ENCODE peak calls at places on chromosome 3, in six cellular contexts. D is A549, S is NB4, F is GM12878, E is HepG2, R is K562. L is an unnamed sample.

GRCh38 chr3:124498891-124499290 is 231.4 kb upstream of the UMPS start:
- DNase-seq in D (no peak), S (no peak), F (no peak), E (no peak), R (no peak), L (no peak)

GRCh38 chr3:51343918-51344687 is 41.0 kb upstream of the MANF start:
- DNase-seq in D (peak), S (no peak), F (no peak), E (peak), R (no peak), L (no peak)

GRCh38 chr3:195866686-195867511 is 41.5 kb downstream of the TNK2 start:
- DNase-seq in D (no peak), S (no peak), F (no peak), E (no peak), R (no peak), L (no peak)

GRCh38 chr3:69879051-69879450 is 120.5 kb upstream of the SAMMSON start:
- DNase-seq in D (no peak), S (no peak), F (no peak), E (no peak), R (no peak), L (no peak)

GRCh38 chr3:103851793-103852192 is 1417.0 kb downstream of the ZPLD1 start:
- DNase-seq in D (no peak), S (no peak), F (no peak), E (no peak), R (no peak), L (no peak)

GRCh38 chr3:141796436-141797166 is 33.4 kb downstream of the GRK7 start:
- DNase-seq in D (no peak), S (peak), F (peak), E (no peak), R (no peak), L (peak)

GRCh38 chr3:126607214-126607908 is 47.6 kb downstream of the TXNRD3 start:
- DNase-seq in D (no peak), S (peak), F (no peak), E (no peak), R (peak), L (peak)

GRCh38 chr3:9347887-9348286 is 15.0 kb upstream of the THUMPD3 start:
- DNase-seq in D (no peak), S (no peak), F (no peak), E (no peak), R (no peak), L (no peak)

GRCh38 chr3:47225310-47225906 is 57.2 kb downstream of the KIF9 start:
- DNase-seq in D (no peak), S (peak), F (peak), E (no peak), R (no peak), L (no peak)

GRCh38 chr3:24365168-24365567 is 129.5 kb downstream of the THRB start:
- DNase-seq in D (peak), S (peak), F (no peak), E (peak), R (no peak), L (peak)

GRCh38 chr3:40302784-40303183 is 6.7 kb upstream of the EIF1B start:
- DNase-seq in D (no peak), S (no peak), F (no peak), E (no peak), R (no peak), L (no peak)

GRCh38 chr3:123469323-123469995 is 20.6 kb upstream of the ADCY5 start:
- DNase-seq in D (no peak), S (no peak), F (no peak), E (no peak), R (no peak), L (no peak)

GRCh38 chr3:61645148-61645547 is 83.8 kb downstream of the PTPRG start:
- DNase-seq in D (peak), S (no peak), F (no peak), E (peak), R (no peak), L (no peak)

GRCh38 chr3:56119575-56120349 is 348.5 kb downstream of the ERC2 start:
- DNase-seq in D (no peak), S (peak), F (no peak), E (no peak), R (no peak), L (no peak)

GRCh38 chr3:15631426-15632211 is 30.1 kb downstream of the BTD start:
- DNase-seq in D (no peak), S (no peak), F (no peak), E (no peak), R (no peak), L (no peak)

GRCh38 chr3:62688050-62688449 is 187.2 kb downstream of the CADPS start:
- DNase-seq in D (no peak), S (no peak), F (no peak), E (no peak), R (no peak), L (no peak)

GRCh38 chr3:8110966-8111798 is 390.4 kb upstream of the LMCD1 start:
- DNase-seq in D (peak), S (peak), F (peak), E (peak), R (peak), L (peak)

GRCh38 chr3:71436337-71436736 is 147.2 kb downstream of the FOXP1 start:
- DNase-seq in D (no peak), S (no peak), F (no peak), E (no peak), R (no peak), L (no peak)

GRCh38 chr3:66261318-66261717 is 40.5 kb downstream of the SLC25A26 start:
- DNase-seq in D (no peak), S (no peak), F (no peak), E (no peak), R (no peak), L (no peak)

GRCh38 chr3:14245822-14246221 is 67.2 kb downstream of the LSM3 start:
- DNase-seq in D (no peak), S (no peak), F (no peak), E (no peak), R (no peak), L (no peak)

GRCh38 chr3:115918900-115919299 is 295.6 kb downstream of the GAP43 start:
- DNase-seq in D (no peak), S (no peak), F (no peak), E (no peak), R (no peak), L (no peak)

GRCh38 chr3:94069242-94069813 is 6.5 kb downstream of the NSUN3 start:
- DNase-seq in D (no peak), S (peak), F (no peak), E (peak), R (no peak), L (peak)

GRCh38 chr3:151924753-151925152 is 51.3 kb downstream of the SUCNR1 start:
- DNase-seq in D (no peak), S (no peak), F (no peak), E (no peak), R (no peak), L (no peak)

GRCh38 chr3:140942221-140943104 is 827 bp downstream of the SLC25A36 start:
- DNase-seq in D (peak), S (peak), F (no peak), E (peak), R (peak), L (peak)

GRCh38 chr3:8529738-8530525 is 28.3 kb downstream of the LMCD1 start:
- DNase-seq in D (peak), S (peak), F (no peak), E (no peak), R (no peak), L (peak)

GRCh38 chr3:177317247-177317646 is 120.0 kb upstream of the TBL1XR1 start:
- DNase-seq in D (no peak), S (no peak), F (no peak), E (no peak), R (no peak), L (no peak)

GRCh38 chr3:52196977-52197376 is 983 bp upstream of the ALAS1 start:
- DNase-seq in D (peak), S (no peak), F (no peak), E (no peak), R (no peak), L (no peak)

GRCh38 chr3:24373198-24373959 is 121.3 kb downstream of the THRB start:
- DNase-seq in D (no peak), S (no peak), F (no peak), E (peak), R (no peak), L (no peak)

GRCh38 chr3:4550957-4551754 is 58.0 kb downstream of the ITPR1 start:
- DNase-seq in D (no peak), S (no peak), F (no peak), E (no peak), R (no peak), L (no peak)

GRCh38 chr3:194956697-194957396 is 271.2 kb downstream of the FAM43A start:
- DNase-seq in D (no peak), S (no peak), F (no peak), E (no peak), R (no peak), L (no peak)

GRCh38 chr3:49020335-49021212 is 1.3 kb upstream of the NDUFAF3 start:
- DNase-seq in D (no peak), S (peak), F (no peak), E (no peak), R (peak), L (peak)
- TF ChIP-seq MAX in D (no peak), S (no peak), F (no peak), E (no peak), R (no peak), L (no peak)

GRCh38 chr3:166661621-166662020 is 718.5 kb downstream of the ZBBX start:
- DNase-seq in D (no peak), S (no peak), F (no peak), E (no peak), R (no peak), L (no peak)
- TF ChIP-seq POLR2A in D (no peak), S (no peak), F (no peak), E (no peak), R (no peak), L (no peak)

DNA sequence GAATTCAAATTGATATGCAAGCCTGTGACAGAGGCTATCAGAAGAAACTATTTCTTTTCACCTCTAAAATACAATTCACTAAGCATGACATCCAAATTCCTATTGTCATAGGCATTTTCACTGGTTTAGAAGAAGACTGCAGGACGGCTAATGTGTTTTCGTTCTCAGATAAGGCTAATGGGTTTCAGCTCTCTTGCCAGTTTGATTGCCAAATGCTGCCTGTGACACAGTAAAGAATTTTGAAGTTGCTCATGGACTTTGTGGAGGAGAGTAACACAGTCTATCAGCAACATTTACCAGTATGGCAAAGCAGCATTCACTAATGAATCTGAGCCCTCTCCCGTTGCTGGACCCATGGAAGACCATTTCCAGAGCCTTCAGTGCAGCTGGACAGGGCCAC is 948.1 kb downstream of the FHIT start:
- DNase-seq in D (no peak), S (no peak), F (no peak), E (no peak), R (no peak), L (no peak)
- TF ChIP-seq MYC in D (no peak), S (no peak), F (no peak), E (no peak), R (no peak), L (no peak)

DNA sequence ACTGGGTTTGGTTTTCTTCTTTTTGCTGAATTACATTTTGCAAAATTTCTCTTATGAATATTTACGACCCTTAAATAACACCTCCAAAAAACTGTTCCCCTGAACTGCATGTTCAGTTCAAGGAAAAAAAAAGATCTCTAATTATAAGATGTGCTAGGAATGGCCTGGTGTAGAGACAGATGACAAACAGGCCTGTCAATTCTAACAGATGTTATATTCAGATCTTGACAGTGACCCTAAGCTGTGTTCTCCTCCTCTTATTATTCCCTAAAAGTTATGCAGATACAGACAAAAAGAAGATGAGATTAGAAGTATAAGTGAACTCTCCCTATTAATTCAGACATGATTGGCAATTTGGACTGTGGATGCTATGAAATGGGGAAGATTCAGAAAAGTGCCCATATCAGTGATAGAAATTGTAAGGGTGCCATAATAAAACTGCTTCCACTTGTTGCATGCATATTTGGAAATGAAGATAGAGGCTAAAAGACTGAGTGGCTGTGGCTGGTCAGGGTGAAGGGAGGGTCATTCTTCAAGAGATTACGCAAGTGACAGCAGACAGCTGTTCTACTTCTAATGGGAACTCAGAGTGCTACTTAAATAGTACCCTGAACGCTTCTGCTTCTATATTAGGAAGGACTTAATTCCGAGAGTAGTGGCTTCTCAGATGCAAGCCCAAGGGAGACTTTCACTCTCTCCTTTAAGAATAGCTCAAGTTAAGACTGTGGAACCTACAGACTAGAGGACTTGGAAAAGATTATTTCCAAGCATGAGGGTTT is 75.5 kb downstream of the ADAMTS9 start:
- DNase-seq in D (no peak), S (peak), F (no peak), E (no peak), R (no peak), L (no peak)
- TF ChIP-seq MAX in D (no peak), S (no peak), F (no peak), E (no peak), R (no peak), L (no peak)

DNA sequence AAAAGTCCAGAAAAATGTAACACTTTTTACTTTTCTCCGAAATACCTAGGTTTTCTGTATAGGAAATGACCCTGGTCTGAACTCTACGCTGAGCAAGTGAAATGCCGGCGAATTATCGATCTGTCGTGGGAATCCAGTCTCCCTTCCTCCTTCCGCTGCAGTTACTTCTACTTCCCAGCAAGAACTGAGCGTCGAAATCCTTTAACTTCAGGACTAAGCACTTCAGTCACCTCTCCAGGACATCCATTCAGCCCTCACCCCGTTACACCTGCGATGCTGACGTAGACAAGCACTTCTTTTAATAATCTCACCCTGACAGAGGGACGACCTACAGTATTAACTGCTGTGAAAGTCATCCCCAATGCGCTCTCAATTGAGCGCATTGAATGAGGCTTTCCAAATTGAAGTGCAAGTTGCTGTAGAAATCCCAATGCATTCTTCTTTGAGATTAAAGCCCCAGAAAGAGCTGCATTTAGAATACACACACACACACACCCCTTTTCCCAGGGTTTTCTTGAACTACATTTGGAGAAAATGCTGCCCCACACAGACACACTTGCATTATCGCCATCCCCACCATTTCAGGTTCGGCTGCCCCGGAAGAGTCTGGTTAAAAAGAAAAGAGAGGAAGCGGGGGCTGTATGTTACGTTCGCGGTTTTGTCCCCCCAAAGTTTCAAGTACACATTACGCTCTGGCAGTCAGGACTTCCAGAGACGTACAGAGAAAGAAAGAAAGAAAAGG is 1.2 kb downstream of the TOP2B start:
- DNase-seq in D (peak), S (peak), F (no peak), E (peak), R (peak), L (peak)
- TF ChIP-seq POLR2A in D (no peak), S (no peak), F (no peak), E (no peak), R (no peak), L (no peak)